ENCODE peak calls at places on chromosomes 11 and 22, in ten cellular contexts. O is bronchial epithelial cell, Z is sigmoid colon, X is AG04450, U is AG09309, B is HFF-Myc, A is upper lobe of left lung, C is lower lobe of right lung, F is fibroblast of mammary gland, E is gastrocnemius medialis. S is an unnamed sample.

GRCh38 chr11:44550123-44550522 is 15.3 kb upstream of the CD82 start:
- DNase-seq in O (no peak), Z (no peak), X (no peak), U (no peak), B (no peak), A (no peak), C (no peak), F (no peak), E (no peak), S (no peak)

GRCh38 chr11:97574976-97575665 is 1185.3 kb downstream of the JRKL start:
- DNase-seq in O (no peak), Z (no peak), X (no peak), U (no peak), B (no peak), A (no peak), C (no peak), F (no peak), E (no peak), S (no peak)

GRCh38 chr11:132941024-132941646 is 591.2 kb downstream of the OPCML start:
- DNase-seq in O (peak; percentile 8), Z (no peak), X (peak; percentile 15), U (no peak), B (peak; percentile 2), A (no peak), C (no peak), F (peak; percentile 23), E (no peak), S (no peak)

GRCh38 chr22:18091916-18092526 is 14.2 kb downstream of the PEX26 start:
- DNase-seq in O (no peak), Z (peak; percentile 87), X (no peak), U (no peak), B (no peak), A (no peak), C (no peak), F (peak; percentile 78), E (peak; percentile 72), S (peak; percentile 91)

GRCh38 chr11:118049771-118050170 is 27.1 kb upstream of the TMPRSS4 start:
- DNase-seq in O (no peak), Z (no peak), X (no peak), U (no peak), B (no peak), A (no peak), C (no peak), F (no peak), E (no peak), S (no peak)

GRCh38 chr11:68040121-68040956 is 1.5 kb downstream of the TCIRG1 start:
- DNase-seq in O (peak; percentile 36), Z (peak; percentile 88), X (peak; percentile 42), U (no peak), B (peak; percentile 19), A (peak; percentile 89), C (peak; percentile 84), F (peak; percentile 73), E (peak; percentile 54), S (peak; percentile 88)

GRCh38 chr11:65872555-65873279 is at the start of gene EFEMP2:
- DNase-seq in O (no peak), Z (peak; percentile 83), X (no peak), U (no peak), B (no peak), A (no peak), C (peak; percentile 64), F (no peak), E (no peak), S (peak; percentile 89)

GRCh38 chr11:19571906-19572305 is 140.7 kb upstream of the NAV2 start:
- DNase-seq in O (no peak), Z (no peak), X (no peak), U (no peak), B (no peak), A (no peak), C (no peak), F (no peak), E (no peak), S (no peak)

GRCh38 chr11:10930224-10930960 is 72.5 kb upstream of the ZBED5 start:
- DNase-seq in O (no peak), Z (no peak), X (no peak), U (no peak), B (no peak), A (no peak), C (no peak), F (peak; percentile 42), E (no peak), S (no peak)

GRCh38 chr22:26796785-26797184 is 139.4 kb downstream of the MIAT start:
- DNase-seq in O (no peak), Z (no peak), X (no peak), U (no peak), B (no peak), A (no peak), C (no peak), F (no peak), E (no peak), S (no peak)

GRCh38 chr11:124098142-124098541 is 17.1 kb upstream of the VWA5A start:
- DNase-seq in O (no peak), Z (no peak), X (no peak), U (no peak), B (no peak), A (no peak), C (no peak), F (no peak), E (no peak), S (no peak)

GRCh38 chr11:48101044-48101733 is 115.4 kb upstream of the OR4B1 start:
- DNase-seq in O (no peak), Z (no peak), X (no peak), U (no peak), B (no peak), A (no peak), C (no peak), F (no peak), E (no peak), S (no peak)

GRCh38 chr11:34356130-34356529 is 1.7 kb downstream of the ABTB2 start:
- DNase-seq in O (no peak), Z (no peak), X (no peak), U (no peak), B (no peak), A (no peak), C (no peak), F (no peak), E (no peak), S (no peak)

GRCh38 chr22:44363214-44363979 is 50.6 kb upstream of the SHISAL1 start:
- DNase-seq in O (peak; percentile 82), Z (peak; percentile 97), X (peak; percentile 94), U (peak; percentile 92), B (peak; percentile 92), A (peak; percentile 75), C (peak; percentile 81), F (peak; percentile 97), E (peak; percentile 52), S (peak; percentile 98)

GRCh38 chr11:118522571-118523072 is 4.7 kb upstream of the TTC36 start:
- DNase-seq in O (peak; percentile 45), Z (no peak), X (no peak), U (no peak), B (no peak), A (no peak), C (no peak), F (peak; percentile 36), E (no peak), S (no peak)

DNA sequence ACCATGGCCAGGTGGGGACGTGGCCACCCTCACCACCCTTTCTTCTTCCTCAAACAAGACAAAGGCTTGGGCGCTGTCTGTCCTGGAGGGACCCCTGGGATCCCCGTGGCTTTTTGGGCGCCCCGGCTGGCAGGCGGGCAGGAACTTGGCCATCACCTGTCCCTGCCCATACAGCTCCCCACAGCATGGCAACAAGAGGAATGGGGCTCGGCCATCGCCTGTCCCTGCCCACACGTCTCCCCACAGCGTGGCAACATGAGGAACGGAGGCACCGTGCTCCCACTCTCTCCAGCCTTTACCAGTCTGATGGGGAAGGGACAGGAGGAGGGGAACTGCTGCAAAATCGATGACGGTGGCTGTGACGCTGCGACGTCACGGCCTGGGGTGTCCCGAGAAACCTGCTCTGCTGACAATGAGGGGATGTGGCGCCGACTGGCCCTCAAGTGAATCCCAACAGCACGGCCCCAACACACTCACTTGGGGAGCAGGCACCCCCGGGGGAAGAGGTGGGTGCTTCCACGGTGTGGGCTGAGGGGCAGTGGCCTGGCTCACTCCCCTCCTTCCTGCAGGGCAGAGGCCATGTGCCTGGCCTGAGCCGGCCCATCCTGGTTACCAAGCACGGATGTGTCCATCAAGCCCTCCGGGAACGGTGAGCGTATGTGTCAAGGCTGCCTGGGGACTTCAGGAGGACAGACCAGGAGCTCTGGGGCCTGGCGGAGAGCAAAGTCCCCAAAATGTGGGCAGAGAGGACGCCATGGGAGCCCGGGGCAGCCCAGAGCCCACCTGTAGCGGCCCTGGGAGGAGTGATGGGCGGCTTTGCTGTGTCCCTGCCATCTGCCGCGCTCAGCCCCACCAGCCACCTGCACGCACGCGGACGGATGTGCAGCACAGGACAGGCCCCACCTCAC is 30.4 kb downstream of the TOLLIP start:
- DNase-seq in O (no peak), Z (no peak), X (no peak), U (no peak), B (no peak), A (no peak), C (no peak), F (no peak), E (no peak), S (peak; percentile 44)
- H3K4me3 ChIP-seq in O (no peak overlapping the region), Z (no peak overlapping the region), X (no peak overlapping the region), U (no peak overlapping the region), B (no peak overlapping the region), A (no peak overlapping the region), C (no peak overlapping the region), F (no peak overlapping the region), E (no peak overlapping the region), S (no peak overlapping the region)

DNA sequence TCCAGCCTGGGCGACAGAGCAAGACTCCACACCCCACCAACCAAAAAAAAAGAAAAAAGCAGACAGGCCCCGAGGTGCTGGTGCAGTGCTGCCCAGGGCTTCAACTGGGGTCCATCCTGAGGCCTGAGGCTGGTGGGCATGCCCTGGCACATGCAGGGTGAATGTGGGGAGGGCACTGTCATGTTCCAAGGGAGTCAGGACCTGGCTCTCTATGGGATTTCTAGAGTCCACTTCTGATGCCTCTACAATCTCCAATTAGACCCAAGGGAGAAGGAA is 10.1 kb downstream of the CENPM start:
- DNase-seq in O (no peak), Z (no peak), X (no peak), U (no peak), B (no peak), A (no peak), C (no peak), F (no peak), E (no peak), S (no peak)
- H3K4me3 ChIP-seq in O (no peak overlapping the region), Z (no peak overlapping the region), X (no peak overlapping the region), U (no peak overlapping the region), B (no peak overlapping the region), A (no peak overlapping the region), C (no peak overlapping the region), F (no peak overlapping the region), E (no peak overlapping the region), S (no peak overlapping the region)

DNA sequence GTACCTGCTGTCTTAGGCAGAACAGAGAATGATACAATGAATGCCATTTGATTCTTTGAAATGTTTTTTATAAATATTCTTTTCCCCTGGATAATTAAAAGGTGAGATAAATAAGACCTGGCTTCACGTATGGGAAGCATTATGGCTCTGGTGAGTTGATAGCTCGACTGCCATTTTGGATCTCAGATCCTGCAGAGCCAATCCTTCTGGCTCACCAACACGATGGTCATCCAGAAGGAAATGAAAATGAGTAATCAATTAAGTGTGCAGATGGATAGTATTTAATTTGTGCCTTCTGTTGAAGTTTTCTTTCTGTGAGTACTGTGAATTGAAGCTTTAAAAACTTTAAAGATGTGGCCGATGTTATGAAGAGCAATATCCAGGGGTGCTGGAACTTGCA is 2.7 kb downstream of the TNRC6B start:
- DNase-seq in O (no peak), Z (no peak), X (no peak), U (no peak), B (no peak), A (no peak), C (no peak), F (peak; percentile 59), E (no peak), S (no peak)
- H3K4me3 ChIP-seq in O (no peak overlapping the region), Z (no peak overlapping the region), X (peak overlapping the region; percentile 43), U (no peak overlapping the region), B (peak overlapping the region; percentile 62), A (no peak overlapping the region), C (no peak overlapping the region), F (peak overlapping the region; percentile 95), E (peak overlapping the region; percentile 11), S (peak overlapping the region; percentile 38)

GRCh38 chr11:30015725-30016449 is 943 bp downstream of the KCNA4 start:
- DNase-seq in O (no peak), Z (no peak), X (no peak), U (no peak), B (no peak), A (no peak), C (no peak), F (no peak), E (no peak), S (no peak)
- H3K4me3 ChIP-seq in O (no peak overlapping the region), Z (no peak overlapping the region), X (no peak overlapping the region), U (no peak overlapping the region), B (no peak overlapping the region), A (peak overlapping the region; percentile 45), C (peak overlapping the region; percentile 45), F (no peak overlapping the region), E (no peak overlapping the region), S (peak overlapping the region; percentile 49)

S was measured in right cardiac atrium.